ENCODE peak calls at places on chromosomes 1 and 21, in five cellular contexts. Z, N, F, Q and S are unnamed samples.

GRCh38 chr1:32438136-32438535 is 26.7 kb upstream of the ZBTB8B start:
- DNase-seq in N (no peak), Z (no peak), Q (no peak), F (no peak), S (no peak)

GRCh38 chr1:43530483-43531452 is at the start of gene PTPRF:
- DNase-seq in F (no peak), N (peak; percentile 88), Q (no peak), Z (peak; percentile 80), S (peak; percentile 62)

GRCh38 chr21:29641001-29641634 is 298.7 kb downstream of the GRIK1 start:
- DNase-seq in F (no peak), Z (no peak), Q (no peak), N (no peak), S (no peak)

GRCh38 chr1:152182942-152183341 is 23.9 kb upstream of the RPTN start:
- DNase-seq in N (no peak), F (no peak), Q (peak; percentile 23), Z (no peak), S (no peak)

GRCh38 chr1:27341525-27342252 is at the start of gene SYTL1:
- DNase-seq in Q (no peak), F (peak; percentile 41), N (peak; percentile 92), Z (peak; percentile 65), S (no peak)

GRCh38 chr1:6464514-6464836 is 1.5 kb downstream of the TNFRSF25 start:
- DNase-seq in F (peak; percentile 35), N (no peak), Q (no peak), Z (no peak), S (no peak)

GRCh38 chr21:19507682-19508260 is 1104.2 kb upstream of the TMPRSS15 start:
- DNase-seq in Q (no peak), F (no peak), N (no peak), Z (peak; percentile 2), S (no peak)

GRCh38 chr1:28910379-28911125 is 3.8 kb upstream of the EPB41 start:
- DNase-seq in F (no peak), Q (no peak), Z (no peak), N (no peak), S (no peak)

GRCh38 chr21:46061063-46061462 is 36.8 kb upstream of the COL6A2 start:
- DNase-seq in Z (no peak), F (no peak), N (no peak), Q (no peak), S (peak; percentile 18)

GRCh38 chr21:41755258-41755933 is 11.5 kb downstream of the RIPK4 start:
- DNase-seq in Z (no peak), Q (no peak), F (no peak), N (no peak), S (no peak)
- H3K27ac ChIP-seq in Z (no peak overlapping the region), Q (no peak overlapping the region), F (no peak overlapping the region), N (no peak overlapping the region), S (no peak overlapping the region)

DNA sequence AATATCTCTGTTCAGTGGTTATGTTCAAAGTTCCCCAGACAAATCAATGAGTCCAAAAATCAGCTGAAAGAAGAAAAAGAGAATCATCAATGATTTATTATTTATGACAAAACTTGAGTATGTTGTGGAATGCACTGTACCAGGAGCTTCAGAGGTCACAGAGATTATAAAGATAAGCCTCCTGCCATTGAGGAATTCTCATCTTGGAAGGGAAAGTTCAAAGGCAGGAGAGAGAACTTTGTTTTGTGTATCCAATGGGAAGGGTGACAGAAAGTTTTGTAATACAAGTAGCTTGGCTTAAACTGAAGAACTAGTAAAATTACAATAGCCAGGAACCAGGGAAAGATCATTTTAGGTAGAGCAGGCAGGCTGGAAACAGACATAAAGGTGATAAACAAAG is 367.7 kb downstream of the VAV3 start:
- DNase-seq in F (no peak), Z (no peak), N (no peak), Q (no peak), S (no peak)
- H3K4me1 ChIP-seq in F (no peaks in the 10 kb centered on the region), Z (no peaks in the 10 kb centered on the region), N (no peaks in the 10 kb centered on the region), Q (no peaks in the 10 kb centered on the region), S (no peaks in the 10 kb centered on the region)

GRCh38 chr21:44891631-44892031 is 18.1 kb upstream of the PTTG1IP start:
- DNase-seq in Q (no peak), F (no peak), Z (no peak), N (peak; percentile 78), S (no peak)

GRCh38 chr21:44892095-44892494 is 18.6 kb upstream of the PTTG1IP start:
- DNase-seq in F (no peak), N (no peak), Z (no peak), Q (no peak), S (peak; percentile 4)

GRCh38 chr21:44889625-44890337 is 16.3 kb upstream of the PTTG1IP start:
- DNase-seq in F (no peak), Q (no peak), Z (no peak), N (peak; percentile 75), S (no peak)

GRCh38 chr21:44890338-44890931 is 16.9 kb upstream of the PTTG1IP start:
- DNase-seq in N (peak; percentile 69), F (no peak), Q (no peak), Z (no peak), S (peak; percentile 15)

DNA sequence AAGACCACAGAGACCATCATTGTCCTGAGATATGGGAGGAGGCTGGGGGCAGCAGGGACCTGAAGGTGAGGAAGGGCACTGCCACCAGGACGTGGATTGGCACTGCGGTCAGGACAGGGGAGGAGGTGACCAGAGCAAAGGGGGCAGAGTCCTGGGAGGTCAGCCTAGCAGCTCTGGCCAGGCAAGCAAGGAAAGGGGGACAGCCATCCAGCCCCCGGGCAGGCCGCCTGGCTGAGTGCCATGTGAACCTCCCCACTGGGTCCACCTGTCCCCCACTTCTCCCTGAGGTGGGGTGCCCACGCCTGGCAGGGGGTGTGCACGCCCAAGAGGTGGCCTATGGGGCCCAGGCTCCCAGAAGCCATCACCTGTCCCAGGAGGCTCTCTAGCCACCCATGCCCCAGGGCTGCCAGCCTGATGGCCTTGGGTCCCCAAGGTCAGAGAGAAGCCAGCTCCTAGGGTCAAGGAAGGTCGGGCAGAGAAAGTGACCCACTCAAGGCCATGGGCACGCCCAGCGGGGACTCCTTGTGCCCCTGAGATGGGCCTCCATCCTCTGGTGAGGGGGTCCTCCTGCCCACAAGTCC is 17.6 kb upstream of the PTTG1IP start:
- DNase-seq in Q (no peak), N (peak; percentile 54), Z (no peak), F (no peak), S (peak; percentile 9)
- H3K36me3 ChIP-seq in Q (no peaks in the 10 kb centered on the region), N (peaks cover 94% of the 10 kb centered on the region), Z (no peaks in the 10 kb centered on the region), F (peaks cover 71% of the 10 kb centered on the region), S (no peaks in the 10 kb centered on the region)

GRCh38 chr1:10781137-10781536 is 15.3 kb downstream of the CASZ1 start:
- DNase-seq in Q (no peak), F (no peak), Z (no peak), N (no peak), S (peak; percentile 92)

GRCh38 chr1:10777749-10778574 is 18.5 kb downstream of the CASZ1 start:
- DNase-seq in F (no peak), N (no peak), Z (no peak), Q (no peak), S (no peak)

GRCh38 chr1:10778640-10779039 is 17.8 kb downstream of the CASZ1 start:
- DNase-seq in N (no peak), Q (no peak), Z (no peak), F (no peak), S (no peak)

GRCh38 chr1:10779841-10780240 is 16.6 kb downstream of the CASZ1 start:
- DNase-seq in Z (no peak), F (no peak), N (no peak), Q (no peak), S (no peak)

GRCh38 chr1:10779201-10779600 is 17.2 kb downstream of the CASZ1 start:
- DNase-seq in Q (no peak), F (no peak), N (no peak), Z (peak; percentile 66), S (no peak)
- H3K27ac ChIP-seq in Q (no peak overlapping the region), F (no peak overlapping the region), N (no peak overlapping the region), Z (no peak overlapping the region), S (no peak overlapping the region)

GRCh38 chr1:23559985-23560755 is 869 bp upstream of the ID3 start:
- DNase-seq in Z (no peak), F (no peak), N (no peak), Q (no peak), S (no peak)

GRCh38 chr1:23563003-23563402 is 3.7 kb upstream of the ID3 start:
- DNase-seq in Z (no peak), Q (no peak), F (no peak), N (no peak), S (no peak)

GRCh38 chr1:23562138-23562819 is 3.0 kb upstream of the ID3 start:
- DNase-seq in Q (peak; percentile 89), F (no peak), Z (peak; percentile 98), N (peak; percentile 95), S (peak; percentile 97)

GRCh38 chr1:23561813-23562100 is 2.5 kb upstream of the ID3 start:
- DNase-seq in Q (no peak), N (no peak), F (no peak), Z (no peak), S (no peak)

DNA sequence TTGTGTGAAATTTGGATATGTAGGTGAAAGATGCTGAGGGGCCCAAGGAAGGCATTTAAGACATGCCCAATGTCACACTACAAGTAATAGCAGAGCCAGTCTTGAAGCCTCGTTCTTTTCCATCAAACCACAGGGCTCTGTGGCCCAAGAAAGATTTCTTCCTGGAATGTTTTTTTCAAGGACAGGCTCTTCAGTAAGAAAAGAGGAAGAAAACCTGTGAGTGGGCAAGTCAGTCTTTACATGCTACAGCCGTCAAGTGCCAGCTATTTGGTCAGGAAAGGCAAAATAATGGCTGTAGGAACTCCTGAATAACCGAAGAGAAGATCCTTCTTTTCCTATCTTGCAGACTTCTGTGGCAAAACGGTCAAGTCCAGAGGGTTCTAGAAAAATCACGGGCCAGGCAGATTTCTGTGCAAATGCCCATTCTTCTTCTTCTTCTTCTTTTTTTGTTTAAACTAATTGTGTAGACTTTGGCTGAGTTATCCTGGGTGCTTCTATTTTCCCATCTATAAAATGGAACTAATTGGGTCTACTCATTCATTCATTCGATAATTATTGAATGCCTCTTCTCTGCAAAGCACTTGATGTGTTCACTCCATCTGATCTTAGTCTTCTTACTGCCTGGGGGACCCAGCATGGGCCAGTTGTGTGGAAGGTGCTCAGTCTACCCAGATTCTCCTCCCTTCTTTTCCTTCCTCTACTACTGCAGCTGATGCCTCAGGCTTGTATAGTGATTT is 1.9 kb upstream of the ID3 start:
- DNase-seq in Q (no peak), Z (no peak), N (no peak), F (no peak), S (no peak)
- H3K4me1 ChIP-seq in Q (peaks cover 56% of the 10 kb centered on the region), Z (peaks cover 59% of the 10 kb centered on the region), N (peaks cover 49% of the 10 kb centered on the region), F (peaks cover 13% of the 10 kb centered on the region), S (peaks cover 28% of the 10 kb centered on the region)